ENCODE peak calls at places on chromosomes 12 and 14, in seven cellular contexts. C, Z, J, D, E, N and O are unnamed samples.

GRCh38 chr12:124233846-124234620 is 60.9 kb upstream of the RFLNA start:
- DNase-seq in C (no peak), Z (no peak), J (no peak), D (no peak), E (no peak), N (no peak), O (no peak)

GRCh38 chr12:89451876-89452275 is 72.7 kb downstream of the GALNT4 start:
- DNase-seq in C (no peak), Z (no peak), J (peak; percentile 38), D (peak; percentile 70), E (no peak), N (no peak), O (no peak)

GRCh38 chr14:79325071-79325470 is 886.2 kb downstream of the DIO2 start:
- DNase-seq in C (no peak), Z (no peak), J (no peak), D (no peak), E (no peak), N (no peak), O (no peak)

GRCh38 chr14:101126376-101127130 is 223.0 kb upstream of the RTL1 start:
- DNase-seq in C (no peak), Z (no peak), J (no peak), D (no peak), E (no peak), N (peak; percentile 1), O (no peak)

GRCh38 chr14:52153939-52154338 is 85.1 kb upstream of the NID2 start:
- DNase-seq in C (no peak), Z (no peak), J (no peak), D (no peak), E (no peak), N (no peak), O (no peak)

GRCh38 chr14:102525213-102526143 is 15.9 kb upstream of the ANKRD9 start:
- DNase-seq in C (no peak), Z (no peak), J (no peak), D (no peak), E (no peak), N (no peak), O (no peak)

GRCh38 chr12:127998936-127999467 is 268.0 kb upstream of the TMEM132C start:
- DNase-seq in C (no peak), Z (no peak), J (no peak), D (no peak), E (no peak), N (no peak), O (no peak)

GRCh38 chr14:60573943-60574496 is 65.1 kb downstream of the SIX6 start:
- DNase-seq in C (no peak), Z (no peak), J (no peak), D (no peak), E (no peak), N (no peak), O (no peak)

GRCh38 chr14:67863223-67863622 is 43.6 kb downstream of the RAD51B start:
- DNase-seq in C (no peak), Z (no peak), J (no peak), D (no peak), E (no peak), N (no peak), O (no peak)

GRCh38 chr14:79809849-79810612 is 401.3 kb downstream of the DIO2 start:
- DNase-seq in C (no peak), Z (no peak), J (no peak), D (no peak), E (peak; percentile 5), N (peak; percentile 36), O (no peak)

GRCh38 chr12:15613981-15614380 is 175.2 kb downstream of the EPS8 start:
- DNase-seq in C (no peak), Z (no peak), J (no peak), D (no peak), E (no peak), N (no peak), O (no peak)

GRCh38 chr14:85414142-85414541 is 115.8 kb upstream of the FLRT2 start:
- DNase-seq in C (no peak), Z (no peak), J (no peak), D (no peak), E (no peak), N (no peak), O (no peak)

GRCh38 chr14:53953002-53953827 is 3.4 kb downstream of the BMP4 start:
- DNase-seq in C (no peak), Z (peak; percentile 64), J (peak; percentile 88), D (peak; percentile 81), E (peak; percentile 71), N (peak; percentile 83), O (peak; percentile 75)

GRCh38 chr12:51913071-51914033 is 6.0 kb downstream of the ACVRL1 start:
- DNase-seq in C (no peak), Z (no peak), J (no peak), D (peak; percentile 71), E (no peak), N (no peak), O (no peak)

GRCh38 chr12:52713960-52714886 is 10.9 kb upstream of the KRT77 start:
- DNase-seq in C (no peak), Z (peak; percentile 27), J (no peak), D (peak; percentile 65), E (peak; percentile 54), N (no peak), O (no peak)

GRCh38 chr12:61934564-61934963 is 325.6 kb upstream of the USP15 start:
- DNase-seq in C (no peak), Z (no peak), J (no peak), D (no peak), E (no peak), N (no peak), O (no peak)

GRCh38 chr14:104681689-104682074 is 7.7 kb upstream of the INF2 start:
- DNase-seq in C (peak; percentile 73), Z (no peak), J (peak; percentile 92), D (peak; percentile 86), E (peak; percentile 91), N (peak; percentile 84), O (no peak)

GRCh38 chr12:78863482-78864427 is 819 bp upstream of the SYT1 start:
- DNase-seq in C (no peak), Z (peak; percentile 15), J (peak; percentile 11), D (peak; percentile 81), E (peak; percentile 72), N (peak; percentile 29), O (peak; percentile 30)

GRCh38 chr14:88194531-88194930 is 128.5 kb downstream of the KCNK10 start:
- DNase-seq in C (no peak), Z (no peak), J (no peak), D (no peak), E (no peak), N (no peak), O (no peak)

GRCh38 chr12:124044809-124045321 is 71.8 kb downstream of the ZNF664 start:
- DNase-seq in C (no peak), Z (no peak), J (no peak), D (no peak), E (no peak), N (no peak), O (no peak)

GRCh38 chr14:103448097-103448496 is 62.9 kb downstream of the MARK3 start:
- DNase-seq in C (no peak), Z (no peak), J (no peak), D (no peak), E (no peak), N (no peak), O (no peak)

GRCh38 chr12:79933043-79933442 is 1.9 kb downstream of the PPP1R12A start:
- DNase-seq in C (no peak), Z (no peak), J (no peak), D (no peak), E (no peak), N (no peak), O (no peak)

GRCh38 chr12:98595152-98595988 is 1.9 kb downstream of the SLC25A3 start:
- DNase-seq in C (no peak), Z (no peak), J (no peak), D (no peak), E (peak; percentile 25), N (no peak), O (no peak)

GRCh38 chr12:123660328-123660727 is 10.6 kb upstream of the TCTN2 start:
- DNase-seq in C (no peak), Z (no peak), J (no peak), D (no peak), E (peak; percentile 67), N (no peak), O (no peak)

GRCh38 chr14:105472496-105472991 is 2.1 kb upstream of the CRIP2 start:
- DNase-seq in C (no peak), Z (no peak), J (peak; percentile 84), D (no peak), E (no peak), N (no peak), O (no peak)

GRCh38 chr14:85090681-85091080 is 439.3 kb upstream of the FLRT2 start:
- DNase-seq in C (no peak), Z (no peak), J (no peak), D (no peak), E (no peak), N (no peak), O (no peak)

GRCh38 chr12:76085159-76085868 is 829 bp upstream of the NAP1L1 start:
- DNase-seq in C (no peak), Z (no peak), J (no peak), D (no peak), E (no peak), N (no peak), O (peak; percentile 10)

GRCh38 chr14:51776102-51776894 is 84.1 kb upstream of the GNG2 start:
- DNase-seq in C (no peak), Z (peak; percentile 36), J (peak; percentile 35), D (peak; percentile 77), E (peak; percentile 75), N (peak; percentile 25), O (peak; percentile 71)

GRCh38 chr12:58656254-58657009 is 263.9 kb downstream of the LRIG3 start:
- DNase-seq in C (no peak), Z (no peak), J (no peak), D (no peak), E (no peak), N (no peak), O (no peak)

DNA sequence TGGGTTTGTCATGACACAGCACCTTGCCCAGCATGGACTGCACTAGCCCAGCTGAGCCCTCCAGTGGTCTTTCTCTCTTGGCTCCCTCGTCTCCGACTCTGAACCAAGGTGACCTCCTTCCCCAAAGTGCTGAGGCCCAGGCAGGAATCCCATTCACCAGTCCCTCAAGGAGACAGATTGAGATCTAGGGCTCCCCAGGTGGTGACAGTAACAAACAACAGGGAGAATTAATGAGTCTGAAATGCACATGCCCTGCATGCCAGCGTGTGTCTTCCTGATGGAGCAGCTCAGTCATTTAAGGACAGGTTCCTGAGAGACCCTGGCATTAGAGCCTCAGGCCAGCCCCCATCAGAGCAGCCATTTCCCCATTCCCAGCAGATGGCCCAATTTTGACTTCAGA is 51.4 kb upstream of the OAS1 start:
- DNase-seq in C (no peak), Z (no peak), J (no peak), D (peak; percentile 40), E (peak; percentile 78), N (no peak), O (no peak)
- TF ChIP-seq CTCF in C (no peak), Z (no peak), J (no peak), D (no peak), E (peak; percentile 45), N (no peak), O (peak; percentile 5)

GRCh38 chr12:43113153-43113552 is 438.9 kb downstream of the ADAMTS20 start:
- DNase-seq in C (no peak), Z (no peak), J (no peak), D (no peak), E (no peak), N (no peak), O (no peak)
- TF ChIP-seq CTCF in C (no peak), Z (peak; percentile 33), J (no peak), D (no peak), E (no peak), N (no peak), O (no peak)

GRCh38 chr14:70622111-70622712 is 19.5 kb upstream of the TTC9 start:
- DNase-seq in C (no peak), Z (peak; percentile 21), J (no peak), D (peak; percentile 66), E (peak; percentile 67), N (peak; percentile 47), O (peak; percentile 66)
- TF ChIP-seq CTCF in C (peak; percentile 45), Z (peak; percentile 72), J (peak; percentile 44), D (peak; percentile 46), E (peak; percentile 65), N (peak; percentile 71), O (peak; percentile 70)

GRCh38 chr12:57434517-57435223 is at the start of gene INHBC:
- DNase-seq in C (no peak), Z (no peak), J (no peak), D (peak; percentile 14), E (no peak), N (no peak), O (no peak)
- TF ChIP-seq CTCF in C (no peak), Z (no peak), J (no peak), D (no peak), E (no peak), N (no peak), O (no peak)